ENCODE peak calls at places on chromosome 16, in nine cellular contexts. X is ascending aorta; F is fibroblast of lung; M is CD8-positive, alpha-beta T cell; W is small intestine; V is uterus; Q is upper lobe of right lung; D is neuronal stem cell; J is cardiac muscle cell. U is an unnamed sample.

GRCh38 chr16:64416232-64417010 is 705.4 kb downstream of the CDH11 start:
- DNase-seq in X (no peak), F (peak; percentile 90), M (no peak), W (peak; percentile 17), V (no peak), Q (no peak), D (no peak), J (peak; percentile 52), U (no peak)

GRCh38 chr16:53852678-53853077 is 148.7 kb downstream of the FTO start:
- DNase-seq in X (no peak), F (no peak), M (no peak), W (no peak), V (no peak), Q (no peak), D (no peak), J (peak; percentile 27), U (no peak)

GRCh38 chr16:2987854-2988253 is 7.6 kb upstream of the PKMYT1 start:
- DNase-seq in X (no peak), F (no peak), M (no peak), W (no peak), V (no peak), Q (no peak), D (no peak), J (no peak), U (no peak)

GRCh38 chr16:70460737-70461261 is 6.4 kb downstream of the FCSK start:
- DNase-seq in X (no peak), F (no peak), M (no peak), W (no peak), V (no peak), Q (no peak), D (no peak), J (peak; percentile 29), U (no peak)

GRCh38 chr16:2040031-2040430 is 7.6 kb downstream of the NTHL1 start:
- DNase-seq in X (no peak), F (no peak), M (no peak), W (no peak), V (no peak), Q (no peak), D (no peak), J (no peak), U (no peak)

GRCh38 chr16:68257251-68257905 is 6.9 kb upstream of the SLC7A6 start:
- DNase-seq in X (no peak), F (no peak), M (no peak), W (peak; percentile 33), V (no peak), Q (no peak), D (no peak), J (no peak), U (no peak)

GRCh38 chr16:73878616-73879015 is 418.0 kb upstream of the PSMD7 start:
- DNase-seq in X (no peak), F (peak; percentile 64), M (no peak), W (peak; percentile 53), V (no peak), Q (no peak), D (no peak), J (peak; percentile 82), U (no peak)

GRCh38 chr16:68760671-68761275 is 23.7 kb downstream of the CDH1 start:
- DNase-seq in X (no peak), F (peak; percentile 73), M (no peak), W (peak; percentile 40), V (no peak), Q (no peak), D (no peak), J (peak; percentile 20), U (no peak)

GRCh38 chr16:85931596-85932402 is 32.8 kb downstream of the IRF8 start:
- DNase-seq in X (no peak), F (no peak), M (no peak), W (no peak), V (no peak), Q (no peak), D (no peak), J (no peak), U (no peak)

GRCh38 chr16:49700222-49700927 is 155.5 kb downstream of the ZNF423 start:
- DNase-seq in X (no peak), F (peak; percentile 33), M (no peak), W (no peak), V (peak; percentile 75), Q (no peak), D (peak; percentile 37), J (no peak), U (no peak)

GRCh38 chr16:11211977-11212818 is 43.8 kb downstream of the SOCS1 start:
- DNase-seq in X (no peak), F (no peak), M (no peak), W (no peak), V (no peak), Q (no peak), D (no peak), J (peak; percentile 64), U (no peak)

GRCh38 chr16:85735225-85735722 is 15.6 kb downstream of the C16orf74 start:
- DNase-seq in X (no peak), F (no peak), M (peak; percentile 57), W (peak; percentile 15), V (no peak), Q (no peak), D (no peak), J (no peak), U (peak; percentile 39)

GRCh38 chr16:84594725-84595038 is 23.2 kb downstream of the COTL1 start:
- DNase-seq in X (no peak), F (no peak), M (no peak), W (no peak), V (no peak), Q (peak; percentile 66), D (no peak), J (no peak), U (no peak)

GRCh38 chr16:62869837-62870236 is 833.6 kb upstream of the CDH8 start:
- DNase-seq in X (no peak), F (no peak), M (no peak), W (no peak), V (no peak), Q (no peak), D (no peak), J (no peak), U (no peak)

GRCh38 chr16:83561876-83562275 is 245.9 kb upstream of the HSBP1 start:
- DNase-seq in X (no peak), F (peak; percentile 30), M (no peak), W (no peak), V (no peak), Q (no peak), D (peak; percentile 46), J (peak; percentile 33), U (no peak)

GRCh38 chr16:17901309-17901708 is 430.5 kb upstream of the XYLT1 start:
- DNase-seq in X (no peak), F (no peak), M (no peak), W (no peak), V (no peak), Q (no peak), D (no peak), J (no peak), U (no peak)
- H3K27ac ChIP-seq in X (no peak overlapping the region), F (no peak overlapping the region), M (no peak overlapping the region), W (no peak overlapping the region), V (no peak overlapping the region), Q (no peak overlapping the region), D (no peak overlapping the region), J (no peak overlapping the region), U (no peak overlapping the region)

DNA sequence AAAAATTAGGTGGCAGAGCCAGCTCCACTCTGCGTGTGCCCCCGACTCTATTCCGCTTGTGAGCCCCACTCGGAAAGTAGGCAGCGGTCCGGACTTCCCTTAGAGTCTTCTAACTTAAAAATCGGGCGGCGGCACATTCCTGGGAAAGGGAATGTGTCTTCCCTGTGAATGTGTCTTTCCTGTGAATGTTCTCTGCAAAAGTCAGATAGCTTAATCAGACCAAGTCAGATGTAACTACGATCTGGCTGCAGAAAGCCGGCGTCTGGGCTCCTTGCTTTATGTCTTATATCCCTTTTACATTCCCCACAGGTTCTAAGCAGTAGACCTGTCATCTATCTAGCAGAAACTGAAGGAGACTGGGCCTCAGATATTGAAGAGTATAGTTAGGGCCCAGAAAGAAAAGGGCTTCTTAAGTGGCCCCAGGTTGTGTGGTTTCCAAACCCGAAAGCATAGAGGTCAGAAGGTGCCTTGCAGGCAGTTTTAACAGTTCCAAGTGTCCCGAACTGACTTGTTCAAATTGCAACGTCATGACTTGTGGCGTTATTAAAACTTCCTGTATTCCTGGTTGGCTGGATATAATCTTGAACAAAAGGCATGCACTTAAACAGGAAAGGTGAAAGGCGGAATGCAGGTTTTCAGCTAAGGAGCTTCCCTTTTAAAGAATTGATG is 601 bp downstream of the PHKB start:
- DNase-seq in X (no peak), F (peak; percentile 71), M (peak; percentile 2), W (peak; percentile 84), V (no peak), Q (no peak), D (no peak), J (peak; percentile 60), U (no peak)
- H3K4me3 ChIP-seq in X (peak overlapping the region; percentile 91), F (peak overlapping the region; percentile 58), M (peak overlapping the region; percentile 77), W (peak overlapping the region; percentile 76), V (peak overlapping the region; percentile 91), Q (peak overlapping the region; percentile 97), D (peak overlapping the region; percentile 97), J (peak overlapping the region; percentile 83), U (peak overlapping the region; percentile 71)

DNA sequence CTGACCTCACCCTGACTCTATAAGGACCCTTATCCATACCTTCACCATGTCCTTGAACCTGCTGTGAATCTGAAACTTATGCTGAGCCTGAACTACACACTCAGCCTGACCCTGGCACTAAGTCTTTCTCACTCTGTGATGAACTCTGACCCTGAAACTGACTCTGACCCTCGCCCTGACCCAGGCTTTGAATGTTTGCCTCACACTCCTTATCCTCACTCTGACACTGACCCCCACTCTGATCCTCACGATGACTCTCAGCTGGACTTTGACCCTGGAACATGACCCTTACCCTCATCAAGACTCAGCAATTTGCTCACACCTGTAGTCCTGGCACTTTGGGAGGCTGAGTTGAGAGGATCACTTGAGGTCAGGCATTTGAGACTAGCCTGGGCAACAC is 4.4 kb downstream of the AHSP start:
- DNase-seq in X (no peak), F (no peak), M (no peak), W (peak; percentile 5), V (no peak), Q (no peak), D (no peak), J (no peak), U (no peak)
- H3K27me3 ChIP-seq in X (no peaks in the 10 kb centered on the region), F (peaks cover 8% of the 10 kb centered on the region), M (no peaks in the 10 kb centered on the region), W (no peaks in the 10 kb centered on the region), V (no peaks in the 10 kb centered on the region), Q (peaks cover 12% of the 10 kb centered on the region), D (no peaks in the 10 kb centered on the region), J (peaks cover 41% of the 10 kb centered on the region), U (peaks cover under 1% of the 10 kb centered on the region)

GRCh38 chr16:24844101-24845030 is 1.4 kb upstream of the SLC5A11 start:
- DNase-seq in X (no peak), F (peak; percentile 29), M (no peak), W (peak; percentile 93), V (no peak), Q (no peak), D (no peak), J (no peak), U (no peak)

GRCh38 chr16:24847358-24847664 is 1.5 kb downstream of the SLC5A11 start:
- DNase-seq in X (no peak), F (no peak), M (no peak), W (no peak), V (no peak), Q (no peak), D (no peak), J (no peak), U (no peak)

GRCh38 chr16:24845726-24846547 is at the start of gene SLC5A11:
- DNase-seq in X (no peak), F (no peak), M (no peak), W (peak; percentile 88), V (no peak), Q (no peak), D (no peak), J (no peak), U (no peak)

GRCh38 chr16:24848065-24848464 is 2.3 kb downstream of the SLC5A11 start:
- DNase-seq in X (no peak), F (peak; percentile 78), M (no peak), W (no peak), V (no peak), Q (no peak), D (no peak), J (peak; percentile 64), U (no peak)

GRCh38 chr16:24846548-24847357 is 990 bp downstream of the SLC5A11 start:
- DNase-seq in X (no peak), F (no peak), M (no peak), W (peak; percentile 93), V (no peak), Q (no peak), D (no peak), J (no peak), U (no peak)
- H3K27ac ChIP-seq in X (no peak overlapping the region), F (no peak overlapping the region), M (no peak overlapping the region), W (peak overlapping the region; percentile 81), V (no peak overlapping the region), Q (no peak overlapping the region), D (no peak overlapping the region), J (no peak overlapping the region), U (no peak overlapping the region)